ENCODE peak calls at places on chromosomes 4 and X, in six cellular contexts. One of them, this sample, is unnamed.

GRCh38 chr4:148445071-148445902 is 3.1 kb upstream of the NR3C2 start:
- DNase-seq in tibial artery: peak
- DNase-seq in fibroblast of mammary gland: no peak
- DNase-seq in AG04450: no peak
- DNase-seq in mucosa of descending colon: peak
- DNase-seq in lower leg skin: peak
- DNase-seq in this sample: peak

GRCh38 chrX:22758807-22759481 is 240.8 kb upstream of the DDX53 start:
- DNase-seq in tibial artery: no peak
- DNase-seq in fibroblast of mammary gland: no peak
- DNase-seq in AG04450: no peak
- DNase-seq in mucosa of descending colon: no peak
- DNase-seq in lower leg skin: no peak
- DNase-seq in this sample: no peak

GRCh38 chr4:115119804-115120352 is 6.5 kb upstream of the NDST4 start:
- DNase-seq in tibial artery: no peak
- DNase-seq in fibroblast of mammary gland: peak
- DNase-seq in AG04450: no peak
- DNase-seq in mucosa of descending colon: no peak
- DNase-seq in lower leg skin: no peak
- DNase-seq in this sample: no peak

GRCh38 chr4:10998826-10999225 is 314.3 kb upstream of the CLNK start:
- DNase-seq in tibial artery: no peak
- DNase-seq in fibroblast of mammary gland: no peak
- DNase-seq in AG04450: no peak
- DNase-seq in mucosa of descending colon: no peak
- DNase-seq in lower leg skin: no peak
- DNase-seq in this sample: no peak

GRCh38 chr4:42654606-42655005 is 2.3 kb downstream of the ATP8A1 start:
- DNase-seq in tibial artery: peak
- DNase-seq in fibroblast of mammary gland: peak
- DNase-seq in AG04450: peak
- DNase-seq in mucosa of descending colon: no peak
- DNase-seq in lower leg skin: no peak
- DNase-seq in this sample: no peak

GRCh38 chrX:9498236-9498635 is 33.4 kb downstream of the TBL1X start:
- DNase-seq in tibial artery: no peak
- DNase-seq in fibroblast of mammary gland: no peak
- DNase-seq in AG04450: no peak
- DNase-seq in mucosa of descending colon: no peak
- DNase-seq in lower leg skin: no peak
- DNase-seq in this sample: no peak

GRCh38 chr4:145230726-145231125 is 50.3 kb upstream of the OTUD4 start:
- DNase-seq in tibial artery: no peak
- DNase-seq in fibroblast of mammary gland: peak
- DNase-seq in AG04450: no peak
- DNase-seq in mucosa of descending colon: no peak
- DNase-seq in lower leg skin: peak
- DNase-seq in this sample: no peak

GRCh38 chr4:115159141-115159540 is 45.7 kb upstream of the NDST4 start:
- DNase-seq in tibial artery: no peak
- DNase-seq in fibroblast of mammary gland: peak
- DNase-seq in AG04450: no peak
- DNase-seq in mucosa of descending colon: no peak
- DNase-seq in lower leg skin: no peak
- DNase-seq in this sample: no peak

GRCh38 chr4:111838406-111838930 is 306.8 kb upstream of the FAM241A start:
- DNase-seq in tibial artery: no peak
- DNase-seq in fibroblast of mammary gland: no peak
- DNase-seq in AG04450: no peak
- DNase-seq in mucosa of descending colon: no peak
- DNase-seq in lower leg skin: no peak
- DNase-seq in this sample: no peak

GRCh38 chrX:153551135-153551534 is 33.7 kb downstream of the ATP2B3 start:
- DNase-seq in tibial artery: no peak
- DNase-seq in fibroblast of mammary gland: peak
- DNase-seq in AG04450: no peak
- DNase-seq in mucosa of descending colon: no peak
- DNase-seq in lower leg skin: no peak
- DNase-seq in this sample: no peak

GRCh38 chr4:125482822-125483221 is 168.1 kb downstream of the FAT4 start:
- DNase-seq in tibial artery: no peak
- DNase-seq in fibroblast of mammary gland: no peak
- DNase-seq in AG04450: no peak
- DNase-seq in mucosa of descending colon: no peak
- DNase-seq in lower leg skin: no peak
- DNase-seq in this sample: no peak

GRCh38 chr4:138050601-138051000 is 191.5 kb downstream of the SLC7A11 start:
- DNase-seq in tibial artery: no peak
- DNase-seq in fibroblast of mammary gland: no peak
- DNase-seq in AG04450: no peak
- DNase-seq in mucosa of descending colon: no peak
- DNase-seq in lower leg skin: no peak
- DNase-seq in this sample: no peak

GRCh38 chr4:117137143-117137542 is 51.8 kb upstream of the TRAM1L1 start:
- DNase-seq in tibial artery: no peak
- DNase-seq in fibroblast of mammary gland: peak
- DNase-seq in AG04450: peak
- DNase-seq in mucosa of descending colon: no peak
- DNase-seq in lower leg skin: no peak
- DNase-seq in this sample: no peak

GRCh38 chr4:94244829-94245185 is 37.1 kb downstream of the SMARCAD1 start:
- DNase-seq in tibial artery: no peak
- DNase-seq in fibroblast of mammary gland: no peak
- DNase-seq in AG04450: no peak
- DNase-seq in mucosa of descending colon: no peak
- DNase-seq in lower leg skin: no peak
- DNase-seq in this sample: no peak
- TF ChIP-seq CTCF in tibial artery: no peak
- TF ChIP-seq CTCF in fibroblast of mammary gland: no peak
- TF ChIP-seq CTCF in AG04450: no peak
- TF ChIP-seq CTCF in mucosa of descending colon: no peak
- TF ChIP-seq CTCF in lower leg skin: no peak
- TF ChIP-seq CTCF in this sample: no peak

GRCh38 chr4:17065821-17066220 is 167.4 kb upstream of the LDB2 start:
- DNase-seq in tibial artery: no peak
- DNase-seq in fibroblast of mammary gland: no peak
- DNase-seq in AG04450: peak
- DNase-seq in mucosa of descending colon: no peak
- DNase-seq in lower leg skin: no peak
- DNase-seq in this sample: no peak

GRCh38 chr4:17068885-17069284 is 170.4 kb upstream of the LDB2 start:
- DNase-seq in tibial artery: no peak
- DNase-seq in fibroblast of mammary gland: no peak
- DNase-seq in AG04450: no peak
- DNase-seq in mucosa of descending colon: no peak
- DNase-seq in lower leg skin: no peak
- DNase-seq in this sample: no peak

GRCh38 chr4:17066241-17066640 is 167.8 kb upstream of the LDB2 start:
- DNase-seq in tibial artery: no peak
- DNase-seq in fibroblast of mammary gland: peak
- DNase-seq in AG04450: no peak
- DNase-seq in mucosa of descending colon: no peak
- DNase-seq in lower leg skin: no peak
- DNase-seq in this sample: no peak

GRCh38 chr4:17068396-17068795 is 170.0 kb upstream of the LDB2 start:
- DNase-seq in tibial artery: no peak
- DNase-seq in fibroblast of mammary gland: peak
- DNase-seq in AG04450: no peak
- DNase-seq in mucosa of descending colon: no peak
- DNase-seq in lower leg skin: peak
- DNase-seq in this sample: no peak

DNA sequence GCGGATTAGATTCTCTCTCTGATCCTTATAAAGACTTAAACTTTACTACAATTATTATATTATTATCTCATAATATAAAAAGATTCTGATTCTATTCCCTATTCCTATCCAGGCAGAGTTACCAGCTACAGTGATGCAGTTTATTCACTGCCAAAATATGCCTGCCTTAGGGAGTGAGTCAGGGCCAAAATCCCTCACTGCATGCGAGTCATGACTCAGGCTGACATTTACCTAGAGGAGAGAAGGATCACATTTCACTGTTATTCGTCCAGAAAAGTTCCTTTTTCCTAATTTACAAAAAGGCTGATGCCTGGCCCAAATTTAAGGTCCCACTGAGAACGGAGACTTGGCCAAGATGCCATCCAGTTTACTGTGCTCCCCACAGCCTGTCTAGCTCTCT is 168.5 kb upstream of the LDB2 start:
- DNase-seq in tibial artery: no peak
- DNase-seq in fibroblast of mammary gland: peak
- DNase-seq in AG04450: peak
- DNase-seq in mucosa of descending colon: no peak
- DNase-seq in lower leg skin: peak
- DNase-seq in this sample: no peak
- TF ChIP-seq CTCF in tibial artery: no peak
- TF ChIP-seq CTCF in fibroblast of mammary gland: no peak
- TF ChIP-seq CTCF in AG04450: no peak
- TF ChIP-seq CTCF in mucosa of descending colon: no peak
- TF ChIP-seq CTCF in lower leg skin: no peak
- TF ChIP-seq CTCF in this sample: no peak

DNA sequence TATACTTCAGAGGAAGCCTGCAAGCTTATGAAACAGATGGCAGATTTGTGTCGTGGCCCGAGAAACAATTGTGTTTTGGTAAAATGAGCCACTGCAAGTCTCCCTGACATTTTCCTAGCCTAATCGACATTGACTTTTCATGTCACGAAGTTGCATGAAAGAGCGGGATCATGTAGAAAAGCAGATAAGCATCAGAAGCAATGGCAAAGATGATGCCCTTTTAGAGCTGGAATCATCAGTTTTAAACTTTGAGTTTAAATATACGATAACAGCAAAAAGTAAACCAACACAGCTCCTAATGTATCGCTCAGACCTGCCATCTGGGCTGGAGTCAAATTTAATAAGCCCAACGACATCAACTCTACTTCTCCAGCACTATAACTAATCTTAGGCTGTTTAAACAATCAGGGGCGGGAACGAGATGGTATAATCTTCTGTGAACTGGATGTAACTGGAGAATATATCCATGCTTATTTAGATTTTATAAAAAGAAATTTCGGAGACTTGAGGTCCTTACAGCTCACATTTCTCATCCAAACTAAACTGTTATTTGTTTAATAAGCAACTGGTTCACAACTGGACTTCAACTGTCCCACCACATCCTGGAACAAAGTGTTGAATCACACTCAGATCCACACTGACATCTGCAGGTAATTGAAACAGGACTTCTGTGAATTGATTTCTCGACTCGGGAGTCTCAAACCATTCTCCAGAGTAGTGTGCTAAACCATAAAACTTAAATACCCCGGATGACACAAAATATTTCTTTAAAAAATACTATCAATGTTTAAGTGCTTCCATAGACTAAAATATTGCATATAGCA is 95.1 kb upstream of the PLAC1 start:
- DNase-seq in tibial artery: no peak
- DNase-seq in fibroblast of mammary gland: peak
- DNase-seq in AG04450: no peak
- DNase-seq in mucosa of descending colon: no peak
- DNase-seq in lower leg skin: no peak
- DNase-seq in this sample: no peak
- TF ChIP-seq CTCF in tibial artery: peak
- TF ChIP-seq CTCF in fibroblast of mammary gland: peak
- TF ChIP-seq CTCF in AG04450: peak
- TF ChIP-seq CTCF in mucosa of descending colon: no peak
- TF ChIP-seq CTCF in lower leg skin: no peak
- TF ChIP-seq CTCF in this sample: no peak

GRCh38 chr4:46388860-46389259 is 1.1 kb downstream of the GABRA2 start:
- DNase-seq in tibial artery: no peak
- DNase-seq in fibroblast of mammary gland: no peak
- DNase-seq in AG04450: no peak
- DNase-seq in mucosa of descending colon: no peak
- DNase-seq in lower leg skin: no peak
- DNase-seq in this sample: no peak

GRCh38 chr4:46385235-46385634 is 4.7 kb downstream of the GABRA2 start:
- DNase-seq in tibial artery: no peak
- DNase-seq in fibroblast of mammary gland: no peak
- DNase-seq in AG04450: no peak
- DNase-seq in mucosa of descending colon: no peak
- DNase-seq in lower leg skin: no peak
- DNase-seq in this sample: no peak

GRCh38 chr4:46389301-46389761 is 597 bp downstream of the GABRA2 start:
- DNase-seq in tibial artery: no peak
- DNase-seq in fibroblast of mammary gland: no peak
- DNase-seq in AG04450: no peak
- DNase-seq in mucosa of descending colon: peak
- DNase-seq in lower leg skin: no peak
- DNase-seq in this sample: peak

GRCh38 chr4:46387956-46388355 is 2.0 kb downstream of the GABRA2 start:
- DNase-seq in tibial artery: no peak
- DNase-seq in fibroblast of mammary gland: no peak
- DNase-seq in AG04450: no peak
- DNase-seq in mucosa of descending colon: no peak
- DNase-seq in lower leg skin: no peak
- DNase-seq in this sample: no peak

GRCh38 chr4:46386570-46386969 is 3.4 kb downstream of the GABRA2 start:
- DNase-seq in tibial artery: no peak
- DNase-seq in fibroblast of mammary gland: peak
- DNase-seq in AG04450: no peak
- DNase-seq in mucosa of descending colon: no peak
- DNase-seq in lower leg skin: no peak
- DNase-seq in this sample: no peak
- TF ChIP-seq CTCF in tibial artery: no peak
- TF ChIP-seq CTCF in fibroblast of mammary gland: no peak
- TF ChIP-seq CTCF in AG04450: no peak
- TF ChIP-seq CTCF in mucosa of descending colon: no peak
- TF ChIP-seq CTCF in lower leg skin: no peak
- TF ChIP-seq CTCF in this sample: peak

GRCh38 chrX:101986571-101986970 is 54.7 kb upstream of the ZMAT1 start:
- DNase-seq in tibial artery: no peak
- DNase-seq in fibroblast of mammary gland: no peak
- DNase-seq in AG04450: no peak
- DNase-seq in mucosa of descending colon: no peak
- DNase-seq in lower leg skin: no peak
- DNase-seq in this sample: no peak
- TF ChIP-seq CTCF in tibial artery: no peak
- TF ChIP-seq CTCF in fibroblast of mammary gland: no peak
- TF ChIP-seq CTCF in AG04450: no peak
- TF ChIP-seq CTCF in mucosa of descending colon: no peak
- TF ChIP-seq CTCF in lower leg skin: no peak
- TF ChIP-seq CTCF in this sample: no peak